ENCODE peak calls at places on chromosome 7, in nine cellular contexts. One of them, this sample, is unnamed.

GRCh38 chr7:54885285-54885684 is 126.3 kb upstream of the SEC61G start:
- DNase-seq in heart left ventricle: no peak
- DNase-seq in activated CD8-positive, alpha-beta T cell treated with anti-CD3 and anti-CD28 coated beads for 36 hours: no peak
- DNase-seq in heart right ventricle: no peak
- DNase-seq in fibroblast of mammary gland: no peak
- DNase-seq in Peyer's patch: no peak
- DNase-seq in B cell: no peak
- DNase-seq in upper lobe of right lung: no peak
- DNase-seq in astrocyte of the spinal cord: no peak
- DNase-seq in this sample: no peak

GRCh38 chr7:122887198-122887597 is 938 bp upstream of the CADPS2 start:
- DNase-seq in B cell: no peak
- DNase-seq in heart right ventricle: peak; percentile 64
- DNase-seq in activated CD8-positive, alpha-beta T cell treated with anti-CD3 and anti-CD28 coated beads for 36 hours: peak; percentile 5
- DNase-seq in fibroblast of mammary gland: peak; percentile 72
- DNase-seq in upper lobe of right lung: peak; percentile 79
- DNase-seq in heart left ventricle: peak; percentile 69
- DNase-seq in astrocyte of the spinal cord: peak; percentile 79
- DNase-seq in Peyer's patch: peak; percentile 65
- DNase-seq in this sample: peak; percentile 41

GRCh38 chr7:127107601-127108007 is 145.1 kb downstream of the GRM8 start:
- DNase-seq in upper lobe of right lung: no peak
- DNase-seq in fibroblast of mammary gland: peak; percentile 46
- DNase-seq in heart right ventricle: peak; percentile 39
- DNase-seq in activated CD8-positive, alpha-beta T cell treated with anti-CD3 and anti-CD28 coated beads for 36 hours: peak; percentile 52
- DNase-seq in astrocyte of the spinal cord: peak; percentile 43
- DNase-seq in heart left ventricle: peak; percentile 32
- DNase-seq in Peyer's patch: no peak
- DNase-seq in B cell: no peak
- DNase-seq in this sample: peak; percentile 72

GRCh38 chr7:123220396-123220795 is 20.6 kb upstream of the SLC13A1 start:
- DNase-seq in Peyer's patch: no peak
- DNase-seq in upper lobe of right lung: no peak
- DNase-seq in heart right ventricle: no peak
- DNase-seq in astrocyte of the spinal cord: peak; percentile 45
- DNase-seq in activated CD8-positive, alpha-beta T cell treated with anti-CD3 and anti-CD28 coated beads for 36 hours: no peak
- DNase-seq in heart left ventricle: no peak
- DNase-seq in fibroblast of mammary gland: peak; percentile 45
- DNase-seq in B cell: no peak
- DNase-seq in this sample: no peak

GRCh38 chr7:123738356-123738755 is 10.4 kb downstream of the WASL start:
- DNase-seq in activated CD8-positive, alpha-beta T cell treated with anti-CD3 and anti-CD28 coated beads for 36 hours: no peak
- DNase-seq in B cell: no peak
- DNase-seq in Peyer's patch: no peak
- DNase-seq in heart right ventricle: no peak
- DNase-seq in heart left ventricle: no peak
- DNase-seq in fibroblast of mammary gland: no peak
- DNase-seq in astrocyte of the spinal cord: no peak
- DNase-seq in upper lobe of right lung: no peak
- DNase-seq in this sample: no peak

GRCh38 chr7:91876391-91877133 is 3.9 kb downstream of the MTERF1 start:
- DNase-seq in B cell: no peak
- DNase-seq in activated CD8-positive, alpha-beta T cell treated with anti-CD3 and anti-CD28 coated beads for 36 hours: no peak
- DNase-seq in upper lobe of right lung: no peak
- DNase-seq in heart left ventricle: no peak
- DNase-seq in Peyer's patch: no peak
- DNase-seq in heart right ventricle: no peak
- DNase-seq in fibroblast of mammary gland: peak; percentile 45
- DNase-seq in astrocyte of the spinal cord: no peak
- DNase-seq in this sample: no peak

GRCh38 chr7:88337556-88337955 is 30.9 kb upstream of the STEAP4 start:
- DNase-seq in B cell: no peak
- DNase-seq in Peyer's patch: no peak
- DNase-seq in heart right ventricle: no peak
- DNase-seq in astrocyte of the spinal cord: peak; percentile 67
- DNase-seq in heart left ventricle: no peak
- DNase-seq in upper lobe of right lung: no peak
- DNase-seq in activated CD8-positive, alpha-beta T cell treated with anti-CD3 and anti-CD28 coated beads for 36 hours: no peak
- DNase-seq in fibroblast of mammary gland: peak; percentile 88
- DNase-seq in this sample: no peak

GRCh38 chr7:25262586-25262985 is 34.3 kb upstream of the NPVF start:
- DNase-seq in upper lobe of right lung: no peak
- DNase-seq in activated CD8-positive, alpha-beta T cell treated with anti-CD3 and anti-CD28 coated beads for 36 hours: no peak
- DNase-seq in astrocyte of the spinal cord: peak; percentile 54
- DNase-seq in heart left ventricle: no peak
- DNase-seq in Peyer's patch: no peak
- DNase-seq in B cell: no peak
- DNase-seq in fibroblast of mammary gland: no peak
- DNase-seq in heart right ventricle: no peak
- DNase-seq in this sample: no peak

GRCh38 chr7:130491841-130492518 is at the start of gene MEST:
- DNase-seq in heart right ventricle: peak; percentile 7
- DNase-seq in upper lobe of right lung: peak; percentile 64
- DNase-seq in heart left ventricle: no peak
- DNase-seq in Peyer's patch: peak; percentile 48
- DNase-seq in fibroblast of mammary gland: no peak
- DNase-seq in astrocyte of the spinal cord: peak; percentile 35
- DNase-seq in B cell: peak; percentile 48
- DNase-seq in activated CD8-positive, alpha-beta T cell treated with anti-CD3 and anti-CD28 coated beads for 36 hours: peak; percentile 17
- DNase-seq in this sample: peak; percentile 20

GRCh38 chr7:51242007-51242691 is 74.5 kb downstream of the COBL start:
- DNase-seq in heart left ventricle: no peak
- DNase-seq in heart right ventricle: no peak
- DNase-seq in activated CD8-positive, alpha-beta T cell treated with anti-CD3 and anti-CD28 coated beads for 36 hours: no peak
- DNase-seq in Peyer's patch: no peak
- DNase-seq in astrocyte of the spinal cord: no peak
- DNase-seq in B cell: no peak
- DNase-seq in upper lobe of right lung: no peak
- DNase-seq in fibroblast of mammary gland: peak; percentile 2
- DNase-seq in this sample: no peak

GRCh38 chr7:142438235-142438922 is 180.5 kb upstream of the PRSS58 start:
- DNase-seq in Peyer's patch: no peak
- DNase-seq in heart left ventricle: no peak
- DNase-seq in astrocyte of the spinal cord: peak; percentile 32
- DNase-seq in B cell: no peak
- DNase-seq in heart right ventricle: no peak
- DNase-seq in fibroblast of mammary gland: peak; percentile 64
- DNase-seq in activated CD8-positive, alpha-beta T cell treated with anti-CD3 and anti-CD28 coated beads for 36 hours: peak; percentile 39
- DNase-seq in upper lobe of right lung: no peak
- DNase-seq in this sample: peak; percentile 6
- TF ChIP-seq CTCF in Peyer's patch: peak; percentile 57
- TF ChIP-seq CTCF in heart left ventricle: peak; percentile 20
- TF ChIP-seq CTCF in astrocyte of the spinal cord: peak; percentile 64
- TF ChIP-seq CTCF in B cell: no peak
- TF ChIP-seq CTCF in heart right ventricle: peak; percentile 13
- TF ChIP-seq CTCF in fibroblast of mammary gland: peak; percentile 90
- TF ChIP-seq CTCF in activated CD8-positive, alpha-beta T cell treated with anti-CD3 and anti-CD28 coated beads for 36 hours: peak; percentile 65
- TF ChIP-seq CTCF in upper lobe of right lung: peak; percentile 55
- TF ChIP-seq CTCF in this sample: peak; percentile 63

DNA sequence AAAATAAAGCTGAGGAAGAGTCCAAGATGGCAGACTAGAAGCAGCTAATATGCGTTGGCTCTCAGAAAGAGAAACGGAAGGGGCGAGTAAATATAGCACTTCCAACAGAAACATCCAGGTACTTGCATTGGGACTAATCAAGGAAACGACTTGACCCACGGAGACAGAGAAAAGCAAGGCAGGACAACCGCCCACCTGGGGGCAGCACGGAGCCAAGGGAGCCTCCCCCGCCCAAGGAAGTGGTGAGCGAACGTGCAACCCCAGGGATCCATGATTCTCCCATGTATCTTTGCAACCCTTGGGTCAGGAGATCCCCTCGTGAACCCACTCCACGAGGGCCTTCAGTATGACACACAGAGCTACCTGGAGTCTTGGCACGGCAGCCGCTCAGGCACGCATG is 45.4 kb upstream of the GRM3 start:
- DNase-seq in activated CD8-positive, alpha-beta T cell treated with anti-CD3 and anti-CD28 coated beads for 36 hours: no peak
- DNase-seq in fibroblast of mammary gland: no peak
- DNase-seq in astrocyte of the spinal cord: no peak
- DNase-seq in heart right ventricle: no peak
- DNase-seq in upper lobe of right lung: peak; percentile 51
- DNase-seq in B cell: no peak
- DNase-seq in heart left ventricle: no peak
- DNase-seq in Peyer's patch: no peak
- DNase-seq in this sample: peak; percentile 24
- TF ChIP-seq CTCF in activated CD8-positive, alpha-beta T cell treated with anti-CD3 and anti-CD28 coated beads for 36 hours: no peak
- TF ChIP-seq CTCF in fibroblast of mammary gland: no peak
- TF ChIP-seq CTCF in astrocyte of the spinal cord: no peak
- TF ChIP-seq CTCF in heart right ventricle: peak; percentile 12
- TF ChIP-seq CTCF in upper lobe of right lung: no peak
- TF ChIP-seq CTCF in B cell: no peak
- TF ChIP-seq CTCF in heart left ventricle: no peak
- TF ChIP-seq CTCF in Peyer's patch: no peak
- TF ChIP-seq CTCF in this sample: peak; percentile 40

GRCh38 chr7:28615091-28615490 is 202.8 kb downstream of the CREB5 start:
- DNase-seq in upper lobe of right lung: no peak
- DNase-seq in astrocyte of the spinal cord: no peak
- DNase-seq in Peyer's patch: no peak
- DNase-seq in B cell: no peak
- DNase-seq in heart right ventricle: no peak
- DNase-seq in activated CD8-positive, alpha-beta T cell treated with anti-CD3 and anti-CD28 coated beads for 36 hours: peak; percentile 2
- DNase-seq in fibroblast of mammary gland: peak; percentile 16
- DNase-seq in heart left ventricle: no peak
- DNase-seq in this sample: no peak
- TF ChIP-seq CTCF in upper lobe of right lung: no peak
- TF ChIP-seq CTCF in astrocyte of the spinal cord: peak; percentile 37
- TF ChIP-seq CTCF in Peyer's patch: no peak
- TF ChIP-seq CTCF in B cell: peak; percentile 20
- TF ChIP-seq CTCF in heart right ventricle: peak; percentile 39
- TF ChIP-seq CTCF in activated CD8-positive, alpha-beta T cell treated with anti-CD3 and anti-CD28 coated beads for 36 hours: no peak
- TF ChIP-seq CTCF in fibroblast of mammary gland: peak; percentile 19
- TF ChIP-seq CTCF in heart left ventricle: no peak
- TF ChIP-seq CTCF in this sample: peak; percentile 14

GRCh38 chr7:26398436-26399308 is 107.0 kb downstream of the SNX10 start:
- DNase-seq in astrocyte of the spinal cord: peak; percentile 13
- DNase-seq in fibroblast of mammary gland: peak; percentile 43
- DNase-seq in upper lobe of right lung: peak; percentile 90
- DNase-seq in B cell: peak; percentile 85
- DNase-seq in activated CD8-positive, alpha-beta T cell treated with anti-CD3 and anti-CD28 coated beads for 36 hours: peak; percentile 73
- DNase-seq in heart left ventricle: peak; percentile 65
- DNase-seq in Peyer's patch: peak; percentile 67
- DNase-seq in heart right ventricle: peak; percentile 53
- DNase-seq in this sample: peak; percentile 61

GRCh38 chr7:26399747-26400146 is 108.1 kb downstream of the SNX10 start:
- DNase-seq in heart right ventricle: no peak
- DNase-seq in fibroblast of mammary gland: no peak
- DNase-seq in upper lobe of right lung: no peak
- DNase-seq in heart left ventricle: no peak
- DNase-seq in astrocyte of the spinal cord: no peak
- DNase-seq in activated CD8-positive, alpha-beta T cell treated with anti-CD3 and anti-CD28 coated beads for 36 hours: no peak
- DNase-seq in B cell: no peak
- DNase-seq in Peyer's patch: no peak
- DNase-seq in this sample: no peak

GRCh38 chr7:26397326-26397725 is 105.7 kb downstream of the SNX10 start:
- DNase-seq in B cell: no peak
- DNase-seq in astrocyte of the spinal cord: no peak
- DNase-seq in heart right ventricle: no peak
- DNase-seq in fibroblast of mammary gland: no peak
- DNase-seq in activated CD8-positive, alpha-beta T cell treated with anti-CD3 and anti-CD28 coated beads for 36 hours: no peak
- DNase-seq in upper lobe of right lung: no peak
- DNase-seq in Peyer's patch: no peak
- DNase-seq in heart left ventricle: no peak
- DNase-seq in this sample: no peak

GRCh38 chr7:26397786-26398435 is 106.2 kb downstream of the SNX10 start:
- DNase-seq in astrocyte of the spinal cord: no peak
- DNase-seq in upper lobe of right lung: no peak
- DNase-seq in heart left ventricle: peak; percentile 23
- DNase-seq in Peyer's patch: peak; percentile 62
- DNase-seq in B cell: peak; percentile 61
- DNase-seq in heart right ventricle: peak; percentile 17
- DNase-seq in activated CD8-positive, alpha-beta T cell treated with anti-CD3 and anti-CD28 coated beads for 36 hours: no peak
- DNase-seq in fibroblast of mammary gland: no peak
- DNase-seq in this sample: peak; percentile 41

GRCh38 chr7:26399309-26399610 is 107.6 kb downstream of the SNX10 start:
- DNase-seq in B cell: no peak
- DNase-seq in activated CD8-positive, alpha-beta T cell treated with anti-CD3 and anti-CD28 coated beads for 36 hours: no peak
- DNase-seq in fibroblast of mammary gland: peak; percentile 25
- DNase-seq in astrocyte of the spinal cord: peak; percentile 33
- DNase-seq in Peyer's patch: no peak
- DNase-seq in heart left ventricle: no peak
- DNase-seq in heart right ventricle: no peak
- DNase-seq in upper lobe of right lung: no peak
- DNase-seq in this sample: peak; percentile 24
- TF ChIP-seq CTCF in B cell: no peak
- TF ChIP-seq CTCF in activated CD8-positive, alpha-beta T cell treated with anti-CD3 and anti-CD28 coated beads for 36 hours: no peak
- TF ChIP-seq CTCF in fibroblast of mammary gland: peak; percentile 22
- TF ChIP-seq CTCF in astrocyte of the spinal cord: peak; percentile 32
- TF ChIP-seq CTCF in Peyer's patch: no peak
- TF ChIP-seq CTCF in heart left ventricle: peak; percentile 9
- TF ChIP-seq CTCF in heart right ventricle: peak; percentile 29
- TF ChIP-seq CTCF in upper lobe of right lung: peak; percentile 49
- TF ChIP-seq CTCF in this sample: peak; percentile 40

GRCh38 chr7:83976302-83976701 is 218.3 kb downstream of the SEMA3A start:
- DNase-seq in heart right ventricle: peak; percentile 4
- DNase-seq in activated CD8-positive, alpha-beta T cell treated with anti-CD3 and anti-CD28 coated beads for 36 hours: no peak
- DNase-seq in astrocyte of the spinal cord: peak; percentile 48
- DNase-seq in Peyer's patch: no peak
- DNase-seq in B cell: no peak
- DNase-seq in fibroblast of mammary gland: peak; percentile 51
- DNase-seq in heart left ventricle: no peak
- DNase-seq in upper lobe of right lung: no peak
- DNase-seq in this sample: peak; percentile 8
- TF ChIP-seq CTCF in heart right ventricle: peak; percentile 69
- TF ChIP-seq CTCF in activated CD8-positive, alpha-beta T cell treated with anti-CD3 and anti-CD28 coated beads for 36 hours: peak; percentile 66
- TF ChIP-seq CTCF in astrocyte of the spinal cord: peak; percentile 47
- TF ChIP-seq CTCF in Peyer's patch: peak; percentile 72
- TF ChIP-seq CTCF in B cell: peak; percentile 40
- TF ChIP-seq CTCF in fibroblast of mammary gland: peak; percentile 56
- TF ChIP-seq CTCF in heart left ventricle: peak; percentile 68
- TF ChIP-seq CTCF in upper lobe of right lung: peak; percentile 76
- TF ChIP-seq CTCF in this sample: peak; percentile 88

GRCh38 chr7:727806-728460 is 852 bp upstream of the PRKAR1B start:
- DNase-seq in activated CD8-positive, alpha-beta T cell treated with anti-CD3 and anti-CD28 coated beads for 36 hours: no peak
- DNase-seq in astrocyte of the spinal cord: no peak
- DNase-seq in fibroblast of mammary gland: peak; percentile 54
- DNase-seq in heart left ventricle: no peak
- DNase-seq in Peyer's patch: no peak
- DNase-seq in B cell: no peak
- DNase-seq in upper lobe of right lung: no peak
- DNase-seq in heart right ventricle: no peak
- DNase-seq in this sample: no peak
- TF ChIP-seq CTCF in activated CD8-positive, alpha-beta T cell treated with anti-CD3 and anti-CD28 coated beads for 36 hours: no peak
- TF ChIP-seq CTCF in astrocyte of the spinal cord: no peak
- TF ChIP-seq CTCF in fibroblast of mammary gland: no peak
- TF ChIP-seq CTCF in heart left ventricle: no peak
- TF ChIP-seq CTCF in Peyer's patch: no peak
- TF ChIP-seq CTCF in B cell: no peak
- TF ChIP-seq CTCF in upper lobe of right lung: no peak
- TF ChIP-seq CTCF in heart right ventricle: no peak
- TF ChIP-seq CTCF in this sample: no peak

DNA sequence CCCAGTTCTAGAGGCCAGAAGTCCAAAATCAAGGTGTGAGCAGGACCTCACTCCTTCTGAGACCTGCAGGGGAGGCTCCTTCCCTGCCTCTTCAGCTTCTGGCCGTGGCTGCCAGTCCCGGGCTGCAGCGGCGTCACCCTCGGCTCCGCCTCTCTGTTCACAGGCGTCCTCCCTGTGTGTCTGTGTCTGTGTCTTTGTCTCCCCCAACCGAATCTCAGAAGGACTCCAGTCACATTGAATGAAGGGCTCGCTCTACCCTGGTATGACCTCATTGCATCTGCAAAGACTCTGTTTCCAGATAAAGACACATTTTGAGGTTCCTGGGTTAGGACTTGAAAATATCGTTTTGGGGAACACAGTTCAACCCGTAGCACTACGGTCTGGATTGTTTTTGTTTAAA is 33.1 kb upstream of the GALNT11 start:
- DNase-seq in B cell: peak; percentile 47
- DNase-seq in heart right ventricle: peak; percentile 47
- DNase-seq in fibroblast of mammary gland: peak; percentile 47
- DNase-seq in activated CD8-positive, alpha-beta T cell treated with anti-CD3 and anti-CD28 coated beads for 36 hours: peak; percentile 69
- DNase-seq in upper lobe of right lung: peak; percentile 75
- DNase-seq in heart left ventricle: peak; percentile 38
- DNase-seq in Peyer's patch: peak; percentile 56
- DNase-seq in astrocyte of the spinal cord: no peak
- DNase-seq in this sample: peak; percentile 41
- TF ChIP-seq CTCF in B cell: no peak
- TF ChIP-seq CTCF in heart right ventricle: peak; percentile 38
- TF ChIP-seq CTCF in fibroblast of mammary gland: peak; percentile 7
- TF ChIP-seq CTCF in activated CD8-positive, alpha-beta T cell treated with anti-CD3 and anti-CD28 coated beads for 36 hours: no peak
- TF ChIP-seq CTCF in upper lobe of right lung: peak; percentile 22
- TF ChIP-seq CTCF in heart left ventricle: peak; percentile 31
- TF ChIP-seq CTCF in Peyer's patch: peak; percentile 20
- TF ChIP-seq CTCF in astrocyte of the spinal cord: no peak
- TF ChIP-seq CTCF in this sample: no peak

This sample was measured in neural crest cell.